ENCODE peak calls at places on chromosomes 16 and 17, in five cellular contexts. G, U, Y, Q and J are unnamed samples.

GRCh38 chr17:2212328-2212981 is 91.1 kb downstream of the SMG6 start:
- DNase-seq in G (peak), U (peak), Y (peak), Q (peak), J (peak)

GRCh38 chr16:74984194-74984669 is 691 bp downstream of the WDR59 start:
- DNase-seq in G (no peak), U (peak), Y (no peak), Q (peak), J (peak)

GRCh38 chr17:38743556-38744171 is 4.5 kb downstream of the PCGF2 start:
- DNase-seq in G (no peak), U (no peak), Y (no peak), Q (no peak), J (no peak)

GRCh38 chr17:7438050-7438614 is 1.2 kb upstream of the FGF11 start:
- DNase-seq in G (no peak), U (no peak), Y (no peak), Q (no peak), J (no peak)

GRCh38 chr17:70808596-70808995 is 639.3 kb downstream of the KCNJ2 start:
- DNase-seq in G (no peak), U (peak), Y (no peak), Q (no peak), J (no peak)

GRCh38 chr16:72044825-72045359 is 9.4 kb upstream of the HP start:
- DNase-seq in G (no peak), U (no peak), Y (no peak), Q (no peak), J (no peak)

GRCh38 chr17:39404542-39405378 is 3.3 kb upstream of the FBXL20 start:
- DNase-seq in G (no peak), U (peak), Y (no peak), Q (peak), J (peak)

GRCh38 chr16:27235938-27236245 is 32.6 kb downstream of the KDM8 start:
- DNase-seq in G (no peak), U (no peak), Y (no peak), Q (no peak), J (no peak)

GRCh38 chr16:83273504-83274173 is 534.1 kb upstream of the HSBP1 start:
- DNase-seq in G (no peak), U (no peak), Y (no peak), Q (no peak), J (no peak)

GRCh38 chr16:83813818-83814653 is 6.3 kb downstream of the HSBP1 start:
- DNase-seq in G (peak), U (peak), Y (no peak), Q (peak), J (peak)

GRCh38 chr17:32240745-32241144 is 24.9 kb upstream of the RHBDL3 start:
- DNase-seq in G (no peak), U (no peak), Y (no peak), Q (peak), J (no peak)

GRCh38 chr16:10040136-10041080 is 141.8 kb downstream of the GRIN2A start:
- DNase-seq in G (no peak), U (no peak), Y (no peak), Q (no peak), J (no peak)

GRCh38 chr16:75501359-75501758 is 6.1 kb upstream of the CHST6 start:
- DNase-seq in G (no peak), U (no peak), Y (no peak), Q (no peak), J (no peak)

GRCh38 chr16:721765-722481 is 977 bp downstream of the ANTKMT start:
- DNase-seq in G (no peak), U (no peak), Y (no peak), Q (no peak), J (no peak)

DNA sequence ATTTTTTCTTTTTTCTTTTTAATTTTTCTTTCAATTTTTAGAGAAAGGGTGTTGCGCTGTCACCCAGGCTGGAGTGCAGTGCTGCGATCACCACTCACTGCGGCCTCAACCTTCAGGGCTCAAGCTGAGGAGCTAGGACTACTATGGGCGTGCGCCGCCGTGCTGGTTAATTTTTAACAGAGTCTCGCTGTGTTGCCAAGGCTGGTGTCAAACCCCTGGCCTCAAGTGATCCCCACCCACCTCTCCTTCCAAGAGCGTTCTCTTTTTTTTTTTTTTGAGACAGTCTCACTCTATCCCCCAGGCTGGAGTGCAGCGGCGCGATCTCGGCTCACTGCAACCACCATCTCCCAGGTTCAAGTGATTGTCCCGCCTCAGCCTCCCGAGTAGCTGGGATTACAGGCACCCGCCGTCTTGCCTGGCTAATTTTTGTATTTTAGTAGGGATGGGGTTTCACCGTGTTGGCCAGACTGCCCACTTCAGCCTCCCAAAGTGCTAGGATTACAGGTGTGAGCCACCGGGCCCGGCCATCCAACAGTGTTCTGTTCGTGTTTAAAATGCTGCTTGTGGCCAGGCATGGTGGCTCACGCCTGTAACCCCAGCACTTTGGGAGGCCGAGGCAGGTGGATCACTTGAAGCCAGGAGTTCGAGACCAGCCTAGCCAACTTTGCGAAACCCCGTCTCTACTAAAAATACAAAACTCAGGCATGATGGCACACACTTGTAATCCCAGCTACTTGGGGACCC is 14.5 kb upstream of the RPL13 start:
- DNase-seq in G (no peak), U (no peak), Y (no peak), Q (no peak), J (no peak)
- H3K4me3 ChIP-seq in G (no peak), U (no peak), Y (no peak), Q (no peak), J (no peak)

GRCh38 chr17:55340726-55341125 is 76.0 kb downstream of the HLF start:
- DNase-seq in G (no peak), U (no peak), Y (no peak), Q (no peak), J (no peak)
- H3K4me3 ChIP-seq in G (no peak), U (no peak), Y (no peak), Q (no peak), J (no peak)

GRCh38 chr16:86665319-86665675 is 86.9 kb downstream of the FOXL1 start:
- DNase-seq in G (no peak), U (peak), Y (peak), Q (peak), J (peak)
- H3K4me3 ChIP-seq in G (no peak), U (peak), Y (no peak), Q (no peak), J (no peak)

GRCh38 chr16:85026696-85027095 is 899 bp upstream of the KIAA0513 start:
- DNase-seq in G (no peak), U (peak), Y (no peak), Q (no peak), J (no peak)

GRCh38 chr16:85028638-85029412 is 1.2 kb downstream of the KIAA0513 start:
- DNase-seq in G (peak), U (peak), Y (peak), Q (no peak), J (peak)

GRCh38 chr16:85027968-85028637 is 508 bp downstream of the KIAA0513 start:
- DNase-seq in G (no peak), U (no peak), Y (no peak), Q (no peak), J (no peak)

GRCh38 chr16:85027349-85027967 is at the start of gene KIAA0513:
- DNase-seq in G (peak), U (peak), Y (peak), Q (peak), J (peak)

DNA sequence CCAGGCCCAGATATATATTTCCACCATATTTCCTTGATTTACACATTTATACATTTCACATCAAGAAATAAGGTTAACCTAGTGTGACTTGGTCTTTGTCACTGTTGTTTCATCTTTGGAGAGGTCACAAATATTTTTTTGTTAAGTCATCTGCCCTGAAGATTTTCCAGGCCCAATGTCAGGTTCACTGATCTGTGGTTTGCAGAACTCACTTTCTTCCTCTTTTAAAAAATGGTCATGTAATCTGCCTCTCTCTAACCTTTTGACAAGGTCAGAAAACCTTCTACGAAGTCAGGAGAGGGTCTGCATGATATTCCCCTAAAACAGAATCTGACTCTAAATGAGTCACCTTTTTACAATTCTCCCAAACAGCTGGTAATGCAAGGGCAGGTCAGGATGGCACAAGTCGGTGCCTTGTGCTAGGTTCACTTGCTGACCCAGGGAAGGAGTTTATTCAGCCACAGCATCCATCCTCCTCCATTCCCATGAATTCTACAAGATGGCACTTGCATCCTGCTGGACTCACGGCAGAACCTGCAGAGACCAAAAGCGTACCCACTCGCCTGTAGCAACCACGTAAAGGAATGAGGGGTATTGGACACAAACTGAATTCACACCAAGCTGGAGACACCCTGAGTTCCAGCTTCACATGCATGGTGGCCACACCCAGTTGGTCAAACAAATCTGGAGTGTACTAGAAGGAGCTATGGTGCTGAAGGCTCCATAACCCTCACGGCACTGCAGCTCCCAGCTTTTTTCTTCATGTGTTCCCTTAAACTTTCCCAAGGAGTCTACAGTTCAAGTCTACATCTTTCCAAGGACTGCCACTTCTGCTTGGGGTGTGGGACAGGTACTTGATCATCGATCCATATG is 1.6 kb upstream of the KIAA0513 start:
- DNase-seq in G (no peak), U (no peak), Y (no peak), Q (no peak), J (no peak)
- H3K4me3 ChIP-seq in G (no peak), U (peak), Y (no peak), Q (no peak), J (no peak)